ENCODE peak calls at places on chromosomes 11 and 22, in ten cellular contexts. N is stimulated activated CD4-positive, alpha-beta T cell treated with anti-CD3 and anti-CD28 coated beads, Interleukin-2, amount 100 ng/mL, for 48 hours; O is transverse colon; M is activated T-cell treated with anti-CD3 and anti-CD28 coated beads for 48 hours; R is AG10803; T is colonic mucosa; H is AG09319; C is SW480; U is substantia nigra; Z is K562. D is an unnamed sample.

GRCh38 chr11:47433991-47434786 is 8.0 kb upstream of the PSMC3 start:
- DNase-seq in R (peak; percentile 94), N (no peak), U (peak; percentile 9), M (no peak), Z (no peak), H (peak; percentile 64), C (no peak), T (no peak), O (no peak), D (peak; percentile 77)

GRCh38 chr11:44860967-44861828 is 89.5 kb downstream of the TP53I11 start:
- DNase-seq in H (no peak), C (no peak), O (no peak), T (no peak), Z (peak; percentile 32), U (no peak), N (no peak), R (no peak), M (no peak), D (no peak)

GRCh38 chr11:128406365-128406706 is 181.0 kb downstream of the ETS1 start:
- DNase-seq in M (no peak), H (no peak), C (no peak), R (peak; percentile 59), Z (no peak), N (no peak), T (no peak), U (no peak), O (no peak), D (no peak)

GRCh38 chr11:19918302-19919049 is 205.8 kb downstream of the NAV2 start:
- DNase-seq in R (peak; percentile 25), Z (no peak), M (no peak), O (no peak), H (no peak), U (no peak), N (no peak), C (no peak), T (no peak), D (no peak)

GRCh38 chr11:69868871-69869270 is 49.7 kb upstream of the FGF3 start:
- DNase-seq in U (no peak), O (no peak), M (no peak), R (no peak), C (no peak), H (no peak), Z (no peak), T (no peak), N (no peak), D (no peak)

GRCh38 chr11:8561461-8561860 is 32.6 kb downstream of the STK33 start:
- DNase-seq in C (no peak), O (no peak), Z (no peak), M (no peak), N (no peak), U (no peak), R (no peak), T (no peak), H (no peak), D (no peak)

GRCh38 chr11:123217897-123218296 is 22.8 kb upstream of the CLMP start:
- DNase-seq in H (no peak), M (no peak), Z (no peak), C (no peak), O (no peak), U (no peak), R (no peak), T (no peak), N (no peak), D (no peak)

GRCh38 chr22:50540352-50540751 is 5.3 kb upstream of the KLHDC7B start:
- DNase-seq in C (no peak), N (no peak), R (no peak), M (no peak), U (no peak), H (no peak), O (no peak), Z (no peak), T (no peak), D (no peak)

GRCh38 chr22:50015451-50016307 is 3.1 kb upstream of the IL17REL start:
- DNase-seq in U (no peak), N (no peak), M (no peak), C (no peak), O (peak; percentile 5), R (no peak), T (no peak), H (no peak), Z (no peak), D (no peak)

GRCh38 chr22:50420581-50420980 is 54.3 kb downstream of the SBF1 start:
- DNase-seq in T (no peak), M (no peak), C (no peak), O (no peak), U (no peak), R (no peak), H (no peak), Z (no peak), N (no peak), D (no peak)

GRCh38 chr22:23066200-23067022 is 3.9 kb upstream of the GNAZ start:
- DNase-seq in O (peak; percentile 2), C (no peak), Z (no peak), H (no peak), M (no peak), U (no peak), N (no peak), R (no peak), T (no peak), D (no peak)

GRCh38 chr11:30585067-30585891 is 874 bp downstream of the MPPED2 start:
- DNase-seq in U (peak; percentile 16), R (no peak), C (no peak), M (no peak), T (no peak), N (no peak), Z (no peak), H (no peak), O (no peak), D (peak; percentile 67)

GRCh38 chr11:35192347-35192746 is 53.4 kb downstream of the CD44 start:
- DNase-seq in O (peak; percentile 52), T (peak; percentile 55), U (no peak), M (no peak), H (no peak), R (peak; percentile 59), C (no peak), Z (no peak), N (no peak), D (peak; percentile 86)

GRCh38 chr11:102047305-102047924 is at the start of gene CFAP300:
- DNase-seq in U (peak; percentile 66), N (peak; percentile 37), H (peak; percentile 64), Z (peak; percentile 16), C (peak; percentile 56), M (peak; percentile 53), R (peak; percentile 88), T (peak; percentile 86), O (peak; percentile 85), D (peak; percentile 77)